ENCODE peak calls at places on chromosomes 12 and 14, in nine cellular contexts. T is HT1080; A is foreskin fibroblast; Z is GDM1; F is T47D; R is stimulated activated CD4-positive, alpha-beta T cell treated with anti-CD3 and anti-CD28 coated beads, Interleukin-1b, Interleukin-23, amount 100 ng/mL, for 24 hours; X is left cardiac atrium; W is HCEC 1CT; K is mesothelial cell of epicardium. Y is an unnamed sample.

GRCh38 chr12:111598637-111599458 is at the start of gene ATXN2:
- DNase-seq in T (no peak), A (no peak), Z (no peak), F (peak), R (peak), X (peak), W (no peak), K (peak), Y (peak)

GRCh38 chr12:126663304-126664094 is 1598.3 kb downstream of the AACS start:
- DNase-seq in T (peak), A (no peak), Z (no peak), F (no peak), R (no peak), X (no peak), W (no peak), K (no peak), Y (no peak)

GRCh38 chr12:63150255-63151060 is 543 bp downstream of the AVPR1A start:
- DNase-seq in T (no peak), A (no peak), Z (no peak), F (no peak), R (no peak), X (peak), W (no peak), K (peak), Y (peak)

GRCh38 chr12:111753144-111753881 is 13.4 kb upstream of the ALDH2 start:
- DNase-seq in T (peak), A (peak), Z (peak), F (peak), R (no peak), X (peak), W (peak), K (peak), Y (peak)

GRCh38 chr12:111288771-111289170 is 80.1 kb downstream of the PHETA1 start:
- DNase-seq in T (no peak), A (no peak), Z (no peak), F (no peak), R (no peak), X (no peak), W (no peak), K (no peak), Y (no peak)

GRCh38 chr14:60250318-60251035 is 1.5 kb downstream of the PPM1A start:
- DNase-seq in T (peak), A (no peak), Z (no peak), F (no peak), R (no peak), X (no peak), W (peak), K (no peak), Y (peak)

GRCh38 chr12:100141666-100141997 is 1.0 kb downstream of the BLTP3B start:
- DNase-seq in T (peak), A (peak), Z (peak), F (no peak), R (peak), X (no peak), W (peak), K (no peak), Y (peak)

GRCh38 chr12:34257093-34257492 is 234.8 kb downstream of the ALG10 start:
- DNase-seq in T (no peak), A (no peak), Z (no peak), F (no peak), R (no peak), X (no peak), W (no peak), K (no peak), Y (no peak)

GRCh38 chr14:105470812-105471771 is 3.5 kb upstream of the CRIP2 start:
- DNase-seq in T (no peak), A (no peak), Z (no peak), F (no peak), R (no peak), X (peak), W (no peak), K (no peak), Y (no peak)

GRCh38 chr14:88879016-88879415 is 54.6 kb downstream of the TTC8 start:
- DNase-seq in T (peak), A (peak), Z (peak), F (no peak), R (no peak), X (no peak), W (peak), K (no peak), Y (peak)

GRCh38 chr14:100065942-100066574 is 836 bp downstream of the EVL start:
- DNase-seq in T (no peak), A (no peak), Z (peak), F (no peak), R (no peak), X (no peak), W (no peak), K (no peak), Y (no peak)

GRCh38 chr12:49342914-49343731 is 3.6 kb upstream of the DNAJC22 start:
- DNase-seq in T (no peak), A (no peak), Z (no peak), F (no peak), R (no peak), X (peak), W (no peak), K (peak), Y (peak)

GRCh38 chr12:15256760-15257159 is 35.5 kb upstream of the RERG start:
- DNase-seq in T (no peak), A (peak), Z (no peak), F (no peak), R (no peak), X (no peak), W (peak), K (no peak), Y (peak)

GRCh38 chr14:68817513-68818212 is 24.8 kb upstream of the ZFP36L1 start:
- DNase-seq in T (no peak), A (no peak), Z (no peak), F (no peak), R (no peak), X (no peak), W (no peak), K (no peak), Y (no peak)

GRCh38 chr14:104150201-104151027 is 12.0 kb downstream of the KIF26A start:
- DNase-seq in T (no peak), A (peak), Z (no peak), F (no peak), R (no peak), X (no peak), W (no peak), K (peak), Y (peak)

GRCh38 chr12:26028953-26029740 is 70.7 kb downstream of the RASSF8 start:
- DNase-seq in T (peak), A (peak), Z (no peak), F (peak), R (no peak), X (no peak), W (peak), K (no peak), Y (peak)

GRCh38 chr12:2779281-2779680 is 15.5 kb upstream of the FKBP4 start:
- DNase-seq in T (no peak), A (no peak), Z (peak), F (no peak), R (no peak), X (no peak), W (no peak), K (no peak), Y (no peak)

GRCh38 chr12:1213205-1213604 is 222.2 kb downstream of the ERC1 start:
- DNase-seq in T (no peak), A (no peak), Z (no peak), F (no peak), R (no peak), X (no peak), W (no peak), K (no peak), Y (no peak)

GRCh38 chr12:11650697-11651281 is 1.3 kb downstream of the ETV6 start:
- DNase-seq in T (peak), A (no peak), Z (no peak), F (no peak), R (no peak), X (no peak), W (peak), K (no peak), Y (no peak)

GRCh38 chr12:52217223-52217622 is 15.8 kb upstream of the KRT7 start:
- DNase-seq in T (no peak), A (no peak), Z (no peak), F (no peak), R (no peak), X (peak), W (no peak), K (peak), Y (no peak)

GRCh38 chr14:67187210-67187609 is 2.0 kb upstream of the GARIN2 start:
- DNase-seq in T (peak), A (peak), Z (no peak), F (no peak), R (no peak), X (no peak), W (peak), K (no peak), Y (peak)

GRCh38 chr14:34465069-34465859 is 3.2 kb upstream of the SPTSSA start:
- DNase-seq in T (peak), A (peak), Z (peak), F (no peak), R (no peak), X (no peak), W (peak), K (no peak), Y (no peak)

GRCh38 chr14:99270491-99271287 is 1.3 kb downstream of the BCL11B start:
- DNase-seq in T (no peak), A (no peak), Z (no peak), F (no peak), R (no peak), X (no peak), W (no peak), K (peak), Y (no peak)

GRCh38 chr12:43976027-43976426 is 140.1 kb downstream of the TMEM117 start:
- DNase-seq in T (no peak), A (no peak), Z (no peak), F (no peak), R (no peak), X (no peak), W (peak), K (no peak), Y (peak)

GRCh38 chr12:18998343-18999270 is 130.9 kb upstream of the PLEKHA5 start:
- DNase-seq in T (peak), A (peak), Z (no peak), F (peak), R (no peak), X (no peak), W (peak), K (no peak), Y (peak)

GRCh38 chr12:64318605-64319004 is 72.0 kb downstream of the C12orf56 start:
- DNase-seq in T (peak), A (peak), Z (no peak), F (no peak), R (no peak), X (no peak), W (peak), K (no peak), Y (peak)

GRCh38 chr14:100240725-100241032 is 1.7 kb downstream of the YY1 start:
- DNase-seq in T (no peak), A (no peak), Z (no peak), F (no peak), R (no peak), X (no peak), W (no peak), K (no peak), Y (no peak)

GRCh38 chr12:127479256-127479655 is 787.7 kb upstream of the TMEM132C start:
- DNase-seq in T (peak), A (no peak), Z (no peak), F (no peak), R (no peak), X (no peak), W (no peak), K (no peak), Y (no peak)

GRCh38 chr12:51517800-51518199 is 73.2 kb upstream of the SCN8A start:
- DNase-seq in T (no peak), A (no peak), Z (no peak), F (no peak), R (no peak), X (no peak), W (no peak), K (no peak), Y (no peak)

GRCh38 chr14:25111061-25111601 is 61.2 kb upstream of the STXBP6 start:
- DNase-seq in T (peak), A (peak), Z (no peak), F (no peak), R (no peak), X (peak), W (peak), K (no peak), Y (peak)

GRCh38 chr12:1972260-1972659 is 32.0 kb downstream of the DCP1B start:
- DNase-seq in T (peak), A (peak), Z (no peak), F (no peak), R (no peak), X (no peak), W (peak), K (no peak), Y (peak)

GRCh38 chr12:128603573-128604120 is 220.1 kb downstream of the SLC15A4 start:
- DNase-seq in T (no peak), A (no peak), Z (no peak), F (no peak), R (no peak), X (no peak), W (no peak), K (no peak), Y (no peak)

GRCh38 chr12:7916936-7917335 is 19.1 kb downstream of the SLC2A3 start:
- DNase-seq in T (no peak), A (no peak), Z (no peak), F (no peak), R (no peak), X (no peak), W (no peak), K (no peak), Y (no peak)

GRCh38 chr12:54561164-54561563 is 11.8 kb downstream of the PDE1B start:
- DNase-seq in T (no peak), A (no peak), Z (no peak), F (no peak), R (no peak), X (peak), W (no peak), K (no peak), Y (no peak)

GRCh38 chr12:111160350-111161142 is 208.3 kb downstream of the PHETA1 start:
- DNase-seq in T (no peak), A (no peak), Z (no peak), F (no peak), R (no peak), X (no peak), W (no peak), K (no peak), Y (no peak)

GRCh38 chr14:90698379-90698869 is 117.8 kb downstream of the TTC7B start:
- DNase-seq in T (no peak), A (peak), Z (no peak), F (no peak), R (no peak), X (peak), W (peak), K (no peak), Y (peak)

GRCh38 chr12:96776908-96777307 is 130.1 kb upstream of the NEDD1 start:
- DNase-seq in T (no peak), A (no peak), Z (no peak), F (no peak), R (no peak), X (no peak), W (no peak), K (no peak), Y (no peak)

GRCh38 chr12:48351022-48351708 is 446 bp upstream of the ZNF641 start:
- DNase-seq in T (peak), A (peak), Z (no peak), F (peak), R (no peak), X (peak), W (peak), K (no peak), Y (peak)

GRCh38 chr14:22391908-22392307 is 197.1 kb downstream of the DAD1 start:
- DNase-seq in T (peak), A (peak), Z (peak), F (peak), R (no peak), X (peak), W (peak), K (peak), Y (peak)

GRCh38 chr12:12224240-12224940 is 42.5 kb downstream of the LRP6 start:
- DNase-seq in T (no peak), A (peak), Z (no peak), F (no peak), R (no peak), X (no peak), W (no peak), K (no peak), Y (peak)